ENCODE peak calls at places on chromosomes 5 and 9, in six cellular contexts. Z is heart right ventricle; O is tibial nerve; W is CD4-positive, CD25-positive, alpha-beta regulatory T cell; J is GM23248; F is dorsolateral prefrontal cortex. Q is an unnamed sample.

GRCh38 chr5:101045689-101046088 is 142.6 kb upstream of the ST8SIA4 start:
- DNase-seq in Z (no peak), O (no peak), W (peak), J (peak), F (no peak), Q (no peak)

GRCh38 chr5:61416410-61416809 is 84.4 kb downstream of the ZSWIM6 start:
- DNase-seq in Z (no peak), O (no peak), W (no peak), J (no peak), F (no peak), Q (no peak)

GRCh38 chr9:95757483-95757882 is 118.0 kb upstream of the ERCC6L2 start:
- DNase-seq in Z (no peak), O (no peak), W (no peak), J (no peak), F (no peak), Q (no peak)

GRCh38 chr5:39100301-39100850 is 26.2 kb upstream of the RICTOR start:
- DNase-seq in Z (no peak), O (no peak), W (no peak), J (no peak), F (no peak), Q (no peak)

GRCh38 chr5:163569284-163569683 is 63.9 kb downstream of the MAT2B start:
- DNase-seq in Z (no peak), O (no peak), W (no peak), J (peak), F (no peak), Q (no peak)

GRCh38 chr5:67897980-67898379 is 317.6 kb upstream of the PIK3R1 start:
- DNase-seq in Z (no peak), O (no peak), W (no peak), J (no peak), F (no peak), Q (no peak)

GRCh38 chr5:91787718-91788117 is 404.6 kb upstream of the ARRDC3 start:
- DNase-seq in Z (no peak), O (no peak), W (no peak), J (no peak), F (no peak), Q (no peak)

GRCh38 chr9:134186471-134187109 is 22.2 kb upstream of the RNU6ATAC start:
- DNase-seq in Z (no peak), O (no peak), W (no peak), J (no peak), F (no peak), Q (no peak)

GRCh38 chr5:142883025-142883424 is 112.8 kb downstream of the ARHGAP26 start:
- DNase-seq in Z (no peak), O (no peak), W (no peak), J (peak), F (no peak), Q (no peak)

GRCh38 chr9:93668261-93668871 is 92.0 kb downstream of the PHF2 start:
- DNase-seq in Z (no peak), O (no peak), W (no peak), J (no peak), F (peak), Q (no peak)

DNA sequence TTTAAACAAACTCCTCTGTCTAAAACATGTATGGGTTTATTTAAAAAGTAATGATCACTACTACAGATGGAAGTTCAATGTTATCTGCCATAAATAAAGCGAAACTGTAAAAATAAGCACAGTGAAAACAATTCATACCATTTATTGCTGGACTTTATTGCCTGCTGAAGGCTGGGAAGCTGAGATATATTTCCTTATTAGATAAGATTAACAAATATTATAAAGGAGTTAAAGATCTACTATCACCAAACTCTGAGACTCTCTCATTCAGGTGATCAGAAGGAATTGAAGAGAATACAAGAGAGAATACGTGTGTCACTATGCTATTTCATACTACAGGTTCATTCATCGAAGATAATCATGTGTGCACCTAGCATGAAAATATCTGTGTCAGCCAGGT is 190.9 kb upstream of the ATP10B start:
- DNase-seq in Z (no peak), O (no peak), W (no peak), J (no peak), F (no peak), Q (no peak)
- H3K27ac ChIP-seq in Z (no peak), O (no peak), W (no peak), J (no peak), F (no peak), Q (no peak)

GRCh38 chr9:129473523-129474244 is 147.2 kb downstream of the C9orf50 start:
- DNase-seq in Z (peak), O (peak), W (no peak), J (peak), F (no peak), Q (no peak)
- H3K27ac ChIP-seq in Z (no peak), O (peak), W (no peak), J (peak), F (no peak), Q (no peak)

DNA sequence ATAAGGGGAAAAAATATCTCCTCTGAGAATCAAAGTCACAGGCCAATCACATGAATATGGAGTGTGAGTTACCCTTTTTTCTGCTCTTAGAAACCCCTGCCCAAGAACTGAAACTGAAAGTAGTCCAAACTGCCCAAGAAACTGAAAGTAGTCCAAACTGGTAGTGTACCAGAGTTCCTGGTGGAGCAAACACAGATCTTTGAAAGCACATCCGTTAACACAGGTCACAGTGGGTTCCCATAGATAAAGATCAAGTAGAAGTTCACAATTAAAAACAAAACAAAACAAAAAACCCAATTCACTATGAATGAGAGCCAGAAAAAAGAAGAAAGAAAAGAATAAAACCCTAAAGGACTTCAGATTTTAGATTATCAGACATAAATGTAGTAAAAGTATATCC is 332.4 kb upstream of the EFNA5 start:
- DNase-seq in Z (no peak), O (no peak), W (peak), J (peak), F (no peak), Q (no peak)
- H3K27ac ChIP-seq in Z (no peak), O (no peak), W (no peak), J (no peak), F (no peak), Q (no peak)

DNA sequence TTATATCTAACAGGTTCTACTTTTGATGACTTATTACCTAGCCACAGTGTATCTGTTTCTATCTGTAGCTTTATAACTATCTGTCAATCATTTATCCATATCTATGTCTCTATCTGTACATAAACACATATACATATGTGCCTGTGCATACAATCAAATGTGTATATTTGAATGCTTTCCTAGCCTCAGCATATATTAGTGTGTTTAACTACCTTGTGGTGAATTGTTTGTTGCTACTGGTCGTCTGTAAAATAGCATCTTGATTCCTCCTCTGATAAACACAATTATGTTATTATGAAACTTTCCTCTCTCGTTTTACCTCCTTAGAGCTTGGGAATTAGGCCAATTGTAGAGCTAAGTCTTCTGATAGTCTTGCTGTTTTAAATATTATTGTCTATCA is 44.4 kb downstream of the PARP8 start:
- DNase-seq in Z (no peak), O (no peak), W (no peak), J (no peak), F (no peak), Q (no peak)
- H3K27ac ChIP-seq in Z (no peak), O (peak), W (peak), J (no peak), F (peak), Q (no peak)

GRCh38 chr9:103803245-103803644 is 290.9 kb upstream of the SMC2 start:
- DNase-seq in Z (no peak), O (no peak), W (no peak), J (no peak), F (no peak), Q (no peak)
- H3K27ac ChIP-seq in Z (no peak), O (no peak), W (no peak), J (no peak), F (no peak), Q (no peak)